ENCODE peak calls at places on chromosomes 2 and 18, in ten cellular contexts. U is transverse colon, S is ovary, D is endothelial cell of umbilical vein, L is IMR-90, W is spleen, V is stomach, X is A549, M is heart left ventricle, P is H1. I is an unnamed sample. For H3K4me1, the result is how much of the 10 kb centered on the place peaks cover.

GRCh38 chr2:111617299-111617803 is 266.6 kb downstream of the ANAPC1 start:
- DNase-seq in U (no peak), S (no peak), D (peak), L (peak), W (no peak), V (no peak), X (no peak), M (no peak), P (no peak), I (no peak)

GRCh38 chr18:44716697-44717163 is 36.0 kb downstream of the SETBP1 start:
- DNase-seq in U (no peak), S (no peak), D (no peak), L (no peak), W (no peak), V (no peak), X (no peak), M (no peak), P (no peak), I (no peak)

GRCh38 chr18:69957071-69957620 is 9.5 kb upstream of the CD226 start:
- DNase-seq in U (no peak), S (no peak), D (no peak), L (no peak), W (no peak), V (no peak), X (no peak), M (no peak), P (no peak), I (no peak)

GRCh38 chr2:237159006-237159897 is 73.6 kb downstream of the COPS8 start:
- DNase-seq in U (no peak), S (no peak), D (no peak), L (no peak), W (no peak), V (no peak), X (no peak), M (peak), P (no peak), I (no peak)

GRCh38 chr2:165277860-165278656 is 38.8 kb downstream of the SCN2A start:
- DNase-seq in U (no peak), S (no peak), D (no peak), L (no peak), W (no peak), V (no peak), X (no peak), M (no peak), P (no peak), I (no peak)

GRCh38 chr2:225233234-225233633 is 166.3 kb upstream of the NYAP2 start:
- DNase-seq in U (no peak), S (no peak), D (no peak), L (peak), W (no peak), V (no peak), X (no peak), M (no peak), P (no peak), I (no peak)

GRCh38 chr18:37717098-37717497 is 151.5 kb upstream of the CELF4 start:
- DNase-seq in U (no peak), S (no peak), D (no peak), L (no peak), W (no peak), V (no peak), X (no peak), M (no peak), P (no peak), I (no peak)

GRCh38 chr2:216426938-216427337 is 14.7 kb downstream of the SMARCAL1 start:
- DNase-seq in U (no peak), S (no peak), D (no peak), L (peak), W (no peak), V (no peak), X (no peak), M (no peak), P (no peak), I (no peak)

GRCh38 chr2:98601532-98602132 is 6.7 kb downstream of the COA5 start:
- DNase-seq in U (no peak), S (no peak), D (peak), L (peak), W (no peak), V (no peak), X (peak), M (no peak), P (no peak), I (no peak)

GRCh38 chr2:45715601-45716379 is 64.3 kb downstream of the PRKCE start:
- DNase-seq in U (no peak), S (no peak), D (no peak), L (no peak), W (no peak), V (no peak), X (no peak), M (no peak), P (no peak), I (no peak)

GRCh38 chr2:72891091-72891818 is 4.0 kb downstream of the SPR start:
- DNase-seq in U (no peak), S (no peak), D (no peak), L (peak), W (no peak), V (no peak), X (no peak), M (no peak), P (no peak), I (no peak)

GRCh38 chr18:2905802-2906521 is 59.2 kb downstream of the EMILIN2 start:
- DNase-seq in U (peak), S (peak), D (peak), L (no peak), W (peak), V (peak), X (peak), M (peak), P (no peak), I (peak)

GRCh38 chr2:172484253-172484652 is 56.9 kb downstream of the ITGA6 start:
- DNase-seq in U (no peak), S (no peak), D (peak), L (peak), W (no peak), V (no peak), X (no peak), M (no peak), P (no peak), I (no peak)

GRCh38 chr2:155733091-155733870 is 599.2 kb downstream of the NR4A2 start:
- DNase-seq in U (no peak), S (no peak), D (no peak), L (no peak), W (no peak), V (no peak), X (no peak), M (no peak), P (no peak), I (no peak)

GRCh38 chr2:69762513-69763494 is 20.9 kb downstream of the ANXA4 start:
- DNase-seq in U (no peak), S (no peak), D (no peak), L (no peak), W (no peak), V (peak), X (no peak), M (no peak), P (no peak), I (no peak)

GRCh38 chr18:13618760-13619438 is 107.5 kb downstream of the FAM210A start:
- DNase-seq in U (no peak), S (no peak), D (peak), L (no peak), W (peak), V (no peak), X (no peak), M (no peak), P (no peak), I (no peak)

GRCh38 chr18:76619342-76620315 is 124.6 kb upstream of the ZNF516 start:
- DNase-seq in U (peak), S (peak), D (no peak), L (peak), W (peak), V (peak), X (no peak), M (peak), P (no peak), I (peak)

GRCh38 chr2:133720429-133720828 is 152.2 kb upstream of the NCKAP5 start:
- DNase-seq in U (no peak), S (no peak), D (no peak), L (no peak), W (no peak), V (no peak), X (no peak), M (no peak), P (no peak), I (no peak)

GRCh38 chr2:233037078-233037477 is 4.6 kb downstream of the NEU2 start:
- DNase-seq in U (no peak), S (no peak), D (no peak), L (peak), W (no peak), V (no peak), X (no peak), M (no peak), P (no peak), I (no peak)

GRCh38 chr2:85750509-85751299 is 3.1 kb upstream of the ATOH8 start:
- DNase-seq in U (peak), S (peak), D (peak), L (peak), W (peak), V (peak), X (peak), M (peak), P (peak), I (peak)

GRCh38 chr18:42719221-42719620 is 396.3 kb downstream of the RIT2 start:
- DNase-seq in U (no peak), S (no peak), D (no peak), L (no peak), W (no peak), V (no peak), X (no peak), M (no peak), P (no peak), I (no peak)

GRCh38 chr2:208253518-208254117 is 1.3 kb downstream of the IDH1 start:
- DNase-seq in U (no peak), S (no peak), D (no peak), L (no peak), W (no peak), V (no peak), X (no peak), M (no peak), P (no peak), I (no peak)

GRCh38 chr2:96267159-96267971 is 1.3 kb downstream of the CIAO1 start:
- DNase-seq in U (peak), S (no peak), D (peak), L (peak), W (peak), V (peak), X (peak), M (no peak), P (no peak), I (peak)

GRCh38 chr2:168157926-168158325 is 89.5 kb downstream of the STK39 start:
- DNase-seq in U (no peak), S (no peak), D (no peak), L (no peak), W (no peak), V (no peak), X (no peak), M (no peak), P (no peak), I (no peak)

GRCh38 chr2:158002079-158002478 is 99.6 kb upstream of the UPP2 start:
- DNase-seq in U (no peak), S (no peak), D (no peak), L (no peak), W (no peak), V (no peak), X (no peak), M (no peak), P (no peak), I (no peak)

GRCh38 chr2:1363367-1363766 is 49.9 kb upstream of the TPO start:
- DNase-seq in U (no peak), S (no peak), D (no peak), L (no peak), W (no peak), V (no peak), X (no peak), M (no peak), P (no peak), I (no peak)
- H3K4me1 ChIP-seq in U (under half), S (under half), D (under half), L (under half), W (under half), V (under half), X (under half), M (under half), P (under half), I (under half)

DNA sequence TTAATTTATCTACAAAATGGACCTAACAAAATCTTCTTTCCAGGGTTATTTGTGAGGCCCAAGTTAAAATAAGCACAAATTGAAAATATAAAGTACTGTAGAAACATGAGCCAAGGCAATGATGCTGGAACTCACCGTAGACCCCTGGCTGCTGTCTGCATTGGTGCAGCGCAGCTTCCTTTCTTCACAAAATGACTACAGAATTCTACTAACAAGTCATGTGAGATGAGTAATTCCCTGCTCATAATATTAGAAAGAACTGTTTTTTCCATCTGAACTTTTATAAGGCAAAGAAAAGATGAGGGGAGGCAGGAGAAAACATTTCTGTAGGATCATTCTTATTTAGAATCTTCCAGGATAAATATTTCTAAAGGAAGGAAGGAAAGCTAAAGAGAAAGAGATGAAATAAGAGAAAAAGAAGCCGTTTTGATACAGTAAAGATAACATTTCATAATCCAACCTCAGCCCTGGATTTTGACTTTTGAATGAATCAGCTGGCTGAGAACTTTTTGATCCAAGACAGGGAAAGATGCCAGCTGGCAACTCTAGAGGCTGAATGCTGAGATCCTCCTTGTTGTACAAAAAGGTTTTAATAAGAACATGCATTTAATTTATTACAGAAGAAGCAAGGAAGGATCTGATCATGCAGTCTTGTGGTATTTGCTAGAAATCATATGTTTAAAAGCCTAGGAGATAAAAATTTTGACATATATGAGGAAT is 183.9 kb upstream of the KLHL14 start:
- DNase-seq in U (no peak), S (no peak), D (peak), L (peak), W (no peak), V (no peak), X (no peak), M (no peak), P (no peak), I (no peak)
- TF ChIP-seq CTCF in U (no peak), S (no peak), D (peak), L (peak), W (no peak), V (no peak), X (no peak), M (no peak), P (peak), I (no peak)

GRCh38 chr2:10009811-10010781 is 33.3 kb upstream of the KLF11 start:
- DNase-seq in U (peak), S (peak), D (no peak), L (peak), W (peak), V (peak), X (no peak), M (peak), P (no peak), I (peak)
- TF ChIP-seq POLR2A in U (no peak), S (no peak), D (no peak), L (no peak), W (no peak), V (no peak), X (no peak), M (no peak), P (no peak), I (no peak)

GRCh38 chr2:46847185-46847710 is 68.4 kb downstream of the MCFD2 start:
- DNase-seq in U (peak), S (peak), D (peak), L (peak), W (no peak), V (peak), X (peak), M (peak), P (no peak), I (peak)

GRCh38 chr2:46844443-46844842 is 71.2 kb downstream of the MCFD2 start:
- DNase-seq in U (no peak), S (no peak), D (no peak), L (no peak), W (no peak), V (no peak), X (no peak), M (no peak), P (no peak), I (no peak)

GRCh38 chr2:46846454-46846990 is 69.1 kb downstream of the MCFD2 start:
- DNase-seq in U (no peak), S (no peak), D (no peak), L (no peak), W (no peak), V (no peak), X (no peak), M (no peak), P (no peak), I (no peak)

GRCh38 chr2:46844034-46844433 is 71.6 kb downstream of the MCFD2 start:
- DNase-seq in U (no peak), S (no peak), D (no peak), L (no peak), W (no peak), V (no peak), X (no peak), M (no peak), P (no peak), I (no peak)

DNA sequence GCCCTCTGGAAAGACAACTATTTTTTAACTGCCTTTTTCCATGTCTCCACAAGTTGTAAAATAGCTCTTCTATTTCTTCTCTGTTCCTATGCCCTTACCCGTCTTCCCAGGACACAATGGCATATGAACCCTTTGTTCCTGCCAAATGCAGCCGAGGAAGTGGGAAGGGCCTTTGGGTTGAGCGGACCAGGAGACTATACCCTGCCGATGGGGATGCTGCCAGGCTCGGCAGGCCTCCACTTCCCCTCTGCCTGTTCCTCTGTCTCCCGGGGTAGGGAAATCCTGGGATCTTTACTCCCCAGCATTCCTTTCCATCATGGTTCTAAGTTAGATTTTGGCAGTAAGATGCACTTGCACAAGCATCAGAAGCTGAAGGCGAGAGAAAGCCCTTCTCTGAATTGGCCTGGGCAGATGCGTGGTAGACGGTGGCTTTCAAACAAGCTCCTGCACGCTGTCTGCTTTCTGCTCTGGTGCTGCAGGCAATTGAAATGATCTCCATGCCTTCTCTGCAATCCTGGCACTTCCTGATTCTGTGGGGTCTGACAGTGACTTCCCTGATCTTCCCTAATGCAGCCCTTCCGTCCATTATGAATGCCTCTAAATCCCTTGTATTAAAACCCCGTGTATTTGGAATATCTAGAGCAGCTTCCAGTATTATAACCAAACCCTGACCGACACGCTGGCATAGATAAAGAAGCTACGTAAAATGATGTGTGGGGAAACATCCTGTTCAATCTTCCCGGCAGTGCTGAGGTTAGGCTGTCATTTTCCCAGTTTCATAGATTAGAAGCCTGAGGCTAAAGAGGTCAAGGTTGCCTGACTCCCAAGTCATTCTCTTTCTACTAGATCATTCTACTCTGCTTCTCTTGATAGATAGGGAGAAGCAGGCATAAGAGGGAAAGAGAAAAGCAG is 69.8 kb downstream of the MCFD2 start:
- DNase-seq in U (no peak), S (no peak), D (no peak), L (no peak), W (no peak), V (no peak), X (no peak), M (no peak), P (no peak), I (no peak)
- H3K4me1 ChIP-seq in U (under half), S (under half), D (under half), L (under half), W (under half), V (half or more), X (half or more), M (half or more), P (under half), I (half or more)

GRCh38 chr2:178193823-178194599 is at the start of gene OSBPL6:
- DNase-seq in U (peak), S (peak), D (peak), L (peak), W (peak), V (peak), X (peak), M (peak), P (no peak), I (peak)
- TF ChIP-seq CTCF in U (no peak), S (peak), D (peak), L (peak), W (no peak), V (peak), X (peak), M (peak), P (peak), I (no peak)

DNA sequence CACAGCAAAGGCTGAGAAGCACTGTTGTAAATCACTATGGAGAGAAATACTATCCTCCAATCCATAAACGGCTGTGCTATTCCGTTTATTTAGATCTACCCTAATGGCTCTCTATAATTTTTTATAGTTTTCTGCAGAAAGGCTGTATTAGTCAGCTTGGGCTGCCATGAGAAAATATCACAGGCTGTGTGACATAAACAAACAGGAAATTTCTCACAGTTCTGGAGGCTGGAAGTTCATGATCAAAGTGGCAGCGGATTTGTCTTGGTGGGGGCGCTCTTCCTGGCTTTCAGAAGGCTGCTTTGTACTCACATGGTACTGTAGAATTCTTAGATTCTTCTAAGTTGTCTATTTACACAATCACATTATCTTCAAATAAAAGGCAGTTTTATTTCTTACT is 44.1 kb downstream of the C1D start:
- DNase-seq in U (no peak), S (no peak), D (peak), L (peak), W (no peak), V (no peak), X (no peak), M (no peak), P (no peak), I (no peak)
- TF ChIP-seq POLR2A in U (no peak), S (no peak), D (no peak), L (no peak), W (no peak), V (no peak), X (no peak), M (no peak), P (no peak), I (no peak)

DNA sequence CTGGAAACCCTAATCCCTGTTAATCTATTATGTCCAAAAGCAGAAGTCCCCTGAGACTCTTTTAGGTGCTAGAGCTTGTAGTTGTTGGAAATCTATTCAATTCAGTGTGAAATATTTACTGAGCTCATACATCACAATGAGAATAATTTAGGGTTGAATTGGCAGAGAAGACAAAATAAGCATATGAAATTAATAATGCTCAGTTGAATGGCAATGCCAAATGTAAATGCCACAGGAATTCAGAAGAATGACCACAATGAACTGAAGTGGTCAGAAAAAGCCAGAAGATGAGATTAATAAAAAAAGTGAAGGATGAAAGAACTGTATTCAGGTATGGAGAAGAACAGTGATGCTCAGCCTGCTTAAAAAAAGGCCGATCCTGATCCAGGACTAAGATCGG is 8.0 kb upstream of the STAT4 start:
- DNase-seq in U (no peak), S (no peak), D (no peak), L (no peak), W (no peak), V (no peak), X (no peak), M (no peak), P (no peak), I (no peak)
- H3K4me1 ChIP-seq in U (under half), S (under half), D (under half), L (under half), W (under half), V (under half), X (under half), M (under half), P (under half), I (under half)